ENCODE peak calls at places on chromosomes 16 and 17, in four cellular contexts. S is ELR; M is CD8-positive, alpha-beta memory T cell; B is mesenchymal stem cell. Y is an unnamed sample.

GRCh38 chr16:85798901-85799496 is 345 bp downstream of the EMC8 start:
- DNase-seq in S (peak; percentile 64), M (peak; percentile 43), B (peak; percentile 63), Y (no peak)

GRCh38 chr16:57611184-57611583 is 17.2 kb upstream of the ADGRG1 start:
- DNase-seq in S (peak; percentile 78), M (no peak), B (no peak), Y (no peak)

GRCh38 chr17:44636562-44636961 is 19.7 kb upstream of the MEIOC start:
- DNase-seq in S (peak; percentile 67), M (no peak), B (peak; percentile 73), Y (no peak)

GRCh38 chr16:71367243-71367976 is 8.9 kb downstream of the CALB2 start:
- DNase-seq in S (peak; percentile 71), M (no peak), B (peak; percentile 46), Y (peak; percentile 16)

GRCh38 chr16:10849736-10850477 is 27.1 kb upstream of the CIITA start:
- DNase-seq in S (no peak), M (no peak), B (no peak), Y (no peak)

GRCh38 chr17:725084-725483 is 7.3 kb upstream of the TLCD3A start:
- DNase-seq in S (no peak), M (no peak), B (no peak), Y (no peak)

GRCh38 chr17:21131090-21131616 is 4.4 kb downstream of the DHRS7B start:
- DNase-seq in S (no peak), M (no peak), B (no peak), Y (no peak)

GRCh38 chr16:87121816-87122215 is 195.4 kb downstream of the C16orf95 start:
- DNase-seq in S (no peak), M (no peak), B (no peak), Y (no peak)

GRCh38 chr16:66154801-66155200 is 211.7 kb upstream of the CDH5 start:
- DNase-seq in S (no peak), M (no peak), B (no peak), Y (no peak)

GRCh38 chr16:3142770-3143169 is 7.9 kb downstream of the ZNF213 start:
- DNase-seq in S (no peak), M (no peak), B (no peak), Y (no peak)

GRCh38 chr17:74757931-74758845 is 9.8 kb downstream of the NHERF1 start:
- DNase-seq in S (no peak), M (no peak), B (no peak), Y (no peak)

GRCh38 chr17:32150358-32150757 is 8.1 kb downstream of the RHOT1 start:
- DNase-seq in S (no peak), M (no peak), B (no peak), Y (no peak)

GRCh38 chr16:28572659-28573510 is 19.2 kb downstream of the SGF29 start:
- DNase-seq in S (no peak), M (no peak), B (peak; percentile 11), Y (no peak)

GRCh38 chr16:69176033-69176780 is 10.8 kb upstream of the SNTB2 start:
- DNase-seq in S (peak; percentile 67), M (no peak), B (peak; percentile 70), Y (no peak)

GRCh38 chr17:56468840-56469239 is 124.7 kb upstream of the NOG start:
- DNase-seq in S (no peak), M (no peak), B (no peak), Y (no peak)

Y was measured in stimulated activated effector memory CD8-positive, alpha-beta T cell treated with anti-CD3 and anti-CD28 coated beads, Interleukin-12 subunit alpha, Interleukin-12 subunit beta, amount 100 ng/mL, for 72 hours.